ENCODE peak calls at places on chromosomes 4 and X, in eight cellular contexts. Q is A549, R is H1, T is HCT116, M is HepG2, X is K562, S is endothelial cell of umbilical vein, A is GM12878. C is an unnamed sample.

GRCh38 chr4:165927366-165927765 is 54.3 kb downstream of the TLL1 start:
- DNase-seq in X (no peak), M (no peak), S (no peak), A (no peak), Q (no peak), R (no peak), T (no peak), C (no peak)

GRCh38 chr4:80197132-80197573 is at the start of gene PRDM8:
- DNase-seq in T (no peak), Q (no peak), S (no peak), X (no peak), A (no peak), R (no peak), M (no peak), C (no peak)

GRCh38 chr4:40310225-40310624 is 24.9 kb upstream of the CHRNA9 start:
- DNase-seq in A (no peak), X (no peak), S (no peak), R (no peak), Q (no peak), M (no peak), T (no peak), C (no peak)

GRCh38 chrX:130174051-130174704 is 2.4 kb downstream of the RAB33A start:
- DNase-seq in M (no peak), T (no peak), X (peak; percentile 35), Q (no peak), R (no peak), A (no peak), S (peak; percentile 60), C (peak; percentile 25)

GRCh38 chr4:107666134-107666533 is 53.9 kb downstream of the PAPSS1 start:
- DNase-seq in S (peak; percentile 57), A (no peak), M (peak; percentile 10), X (no peak), T (no peak), Q (no peak), R (no peak), C (peak; percentile 33)

GRCh38 chrX:149259241-149259640 is 245.9 kb downstream of the IDS start:
- DNase-seq in Q (no peak), M (no peak), X (no peak), S (no peak), A (no peak), R (no peak), T (no peak), C (no peak)

GRCh38 chr4:48370260-48371134 is 29.2 kb downstream of the SLAIN2 start:
- DNase-seq in S (no peak), M (no peak), T (no peak), X (no peak), Q (no peak), R (no peak), A (peak; percentile 13), C (no peak)

GRCh38 chrX:71154196-71154595 is 9.6 kb downstream of the NLGN3 start:
- DNase-seq in M (no peak), R (no peak), A (no peak), X (no peak), T (no peak), S (no peak), Q (no peak), C (no peak)

GRCh38 chr4:69896530-69897116 is 34.2 kb upstream of the CSN1S1 start:
- DNase-seq in T (peak; percentile 7), S (no peak), M (peak; percentile 12), R (no peak), A (no peak), X (no peak), Q (no peak), C (peak; percentile 2)

GRCh38 chr4:109256847-109257246 is 45.6 kb downstream of the COL25A1 start:
- DNase-seq in T (no peak), S (no peak), M (no peak), R (no peak), A (no peak), Q (no peak), X (no peak), C (no peak)

GRCh38 chr4:109254845-109255244 is 47.6 kb downstream of the COL25A1 start:
- DNase-seq in S (no peak), R (no peak), A (no peak), M (no peak), Q (no peak), T (no peak), X (no peak), C (no peak)

GRCh38 chr4:109248322-109248895 is 54.0 kb downstream of the COL25A1 start:
- DNase-seq in A (no peak), Q (no peak), M (no peak), T (no peak), S (no peak), X (no peak), R (no peak), C (no peak)

GRCh38 chr4:109251396-109251795 is 51.1 kb downstream of the COL25A1 start:
- DNase-seq in M (peak; percentile 3), R (no peak), X (no peak), T (no peak), Q (no peak), S (no peak), A (no peak), C (no peak)
- TF ChIP-seq MAX in M (no peak), R (no peak), X (no peak), T (no peak), Q (no peak), S (no peak), A (no peak), C (no peak)

GRCh38 chrX:34961662-34962061 is 19.1 kb downstream of the FAM47B start:
- DNase-seq in Q (no peak), X (no peak), S (no peak), A (no peak), M (no peak), T (no peak), R (no peak), C (no peak)

DNA sequence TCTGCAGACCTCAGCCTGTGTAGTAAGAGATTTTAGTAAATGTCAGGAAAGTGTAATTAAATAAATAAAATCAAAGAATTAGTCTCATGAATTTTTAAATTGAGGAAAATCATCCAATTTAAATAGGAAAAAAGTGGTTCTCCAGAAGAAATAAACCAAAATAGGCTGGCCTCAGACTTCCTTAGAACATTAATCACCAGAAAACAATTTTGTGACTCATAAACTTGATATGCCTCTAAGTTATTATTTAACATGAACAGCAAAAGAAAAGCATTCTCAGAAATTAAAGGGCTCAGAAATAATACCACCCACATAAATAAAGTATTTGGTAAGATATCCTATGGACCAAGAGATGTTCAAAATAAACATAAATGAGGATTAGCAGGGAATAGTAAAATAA is 14.3 kb downstream of the FAM47B start:
- DNase-seq in X (no peak), R (no peak), T (no peak), A (no peak), Q (peak; percentile 7), M (no peak), S (peak; percentile 51), C (no peak)
- TF ChIP-seq POLR2A in X (no peak), R (no peak), T (no peak), A (no peak), Q (no peak), M (no peak), S (no peak), C (no peak)

GRCh38 chr4:44447563-44448504 is 775 bp downstream of the KCTD8 start:
- DNase-seq in S (peak; percentile 21), Q (no peak), T (no peak), X (no peak), R (no peak), A (no peak), M (no peak), C (no peak)
- TF ChIP-seq MAX in S (no peak), Q (no peak), T (no peak), X (no peak), R (peak; percentile 89), A (no peak), M (no peak), C (no peak)

GRCh38 chr4:113979157-113979972 is at the start of gene ARSJ:
- DNase-seq in A (no peak), M (no peak), X (no peak), S (peak; percentile 82), R (peak; percentile 25), T (peak; percentile 32), Q (peak; percentile 42), C (no peak)
- TF ChIP-seq POLR2A in A (no peak), M (no peak), X (no peak), S (peak; percentile 86), R (no peak), T (no peak), Q (no peak), C (no peak)

GRCh38 chr4:1290165-1290977 is 680 bp downstream of the MAEA start:
- DNase-seq in R (no peak), M (no peak), T (no peak), A (no peak), Q (no peak), S (peak; percentile 23), X (peak; percentile 53), C (peak; percentile 51)
- TF ChIP-seq MAX in R (no peak), M (no peak), T (no peak), A (no peak), Q (no peak), S (no peak), X (no peak), C (no peak)

GRCh38 chr4:3832536-3833220 is 66.5 kb downstream of the ADRA2C start:
- DNase-seq in M (no peak), Q (no peak), X (no peak), A (no peak), R (no peak), S (no peak), T (no peak), C (no peak)
- TF ChIP-seq POLR2A in M (no peak), Q (no peak), X (no peak), A (no peak), R (no peak), S (no peak), T (no peak), C (no peak)

DNA sequence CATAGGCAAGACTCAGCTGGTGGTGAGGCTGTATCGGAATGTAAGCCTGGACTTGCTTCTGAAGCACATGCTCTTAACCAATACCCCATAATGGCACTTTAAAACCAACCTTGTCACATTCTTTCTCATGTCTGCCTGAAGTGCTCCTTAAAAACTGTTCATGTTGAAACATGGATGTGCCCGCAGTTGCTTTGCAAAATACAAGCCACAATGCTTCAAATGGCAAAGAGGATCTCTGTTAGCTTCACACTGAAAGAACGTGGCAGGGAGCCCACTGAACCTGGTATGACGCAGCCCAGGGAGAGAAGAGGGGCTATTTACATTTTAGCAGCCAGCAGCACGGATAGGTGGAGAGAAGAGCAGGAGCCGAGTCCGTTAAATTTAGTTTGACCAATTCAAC is 29.3 kb downstream of the SOD3 start:
- DNase-seq in Q (no peak), M (no peak), X (no peak), T (no peak), R (no peak), S (no peak), A (no peak), C (no peak)
- TF ChIP-seq MAX in Q (no peak), M (no peak), X (no peak), T (no peak), R (no peak), S (no peak), A (no peak), C (no peak)

DNA sequence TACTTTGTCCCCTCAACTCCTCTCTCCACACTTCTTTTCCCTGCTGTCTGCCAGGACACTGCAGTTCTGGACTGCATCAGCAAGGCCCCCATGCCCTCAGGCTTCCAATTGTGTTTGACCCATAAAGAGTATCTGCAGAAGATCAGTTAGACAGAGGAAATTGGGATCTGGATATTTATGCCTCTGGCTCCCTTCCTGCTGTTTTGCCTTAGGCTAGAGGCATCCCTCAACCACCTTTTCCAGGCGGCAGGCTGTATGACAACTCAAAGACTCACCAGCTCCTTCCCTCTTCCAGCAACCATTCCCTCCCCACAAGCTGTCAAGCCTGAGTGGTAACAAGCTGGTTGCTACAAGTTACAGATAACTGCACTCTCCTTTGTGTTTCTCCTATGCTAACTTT is 66.4 kb upstream of the NDP start:
- DNase-seq in M (no peak), T (no peak), S (no peak), R (no peak), A (no peak), Q (no peak), X (no peak), C (no peak)
- TF ChIP-seq POLR2A in M (no peak), T (no peak), S (no peak), R (no peak), A (no peak), Q (no peak), X (no peak), C (no peak)